ENCODE peak calls at places on chromosome 12, in eight cellular contexts. One of them, this sample, is unnamed.

GRCh38 chr12:6033546-6033945 is 88.5 kb upstream of the ANO2 start:
- DNase-seq in activated CD4-positive, alpha-beta T cell treated with anti-CD3 and anti-CD28 coated beads, Interleukin-2, amount 50 U/mL, for 24 hours: no peak
- DNase-seq in T-helper 9 cell: no peak
- DNase-seq in ureter: no peak
- DNase-seq in CD8-positive, alpha-beta T cell: no peak
- DNase-seq in esophagus squamous epithelium: no peak
- DNase-seq in NCI-H1694 treated with DMSO at 0.1 percent for 48 hours: no peak
- DNase-seq in GDM1: no peak
- DNase-seq in this sample: no peak

GRCh38 chr12:21675641-21676040 is 18.0 kb upstream of the LDHB start:
- DNase-seq in NCI-H1694 treated with DMSO at 0.1 percent for 48 hours: no peak
- DNase-seq in GDM1: no peak
- DNase-seq in activated CD4-positive, alpha-beta T cell treated with anti-CD3 and anti-CD28 coated beads, Interleukin-2, amount 50 U/mL, for 24 hours: no peak
- DNase-seq in esophagus squamous epithelium: no peak
- DNase-seq in ureter: no peak
- DNase-seq in T-helper 9 cell: no peak
- DNase-seq in CD8-positive, alpha-beta T cell: no peak
- DNase-seq in this sample: no peak

GRCh38 chr12:116310082-116310481 is 32.6 kb upstream of the MED13L start:
- DNase-seq in CD8-positive, alpha-beta T cell: no peak
- DNase-seq in NCI-H1694 treated with DMSO at 0.1 percent for 48 hours: no peak
- DNase-seq in T-helper 9 cell: no peak
- DNase-seq in esophagus squamous epithelium: no peak
- DNase-seq in GDM1: no peak
- DNase-seq in ureter: no peak
- DNase-seq in activated CD4-positive, alpha-beta T cell treated with anti-CD3 and anti-CD28 coated beads, Interleukin-2, amount 50 U/mL, for 24 hours: no peak
- DNase-seq in this sample: no peak

GRCh38 chr12:102673606-102674005 is 193.2 kb upstream of the IGF1 start:
- DNase-seq in CD8-positive, alpha-beta T cell: no peak
- DNase-seq in GDM1: no peak
- DNase-seq in esophagus squamous epithelium: no peak
- DNase-seq in NCI-H1694 treated with DMSO at 0.1 percent for 48 hours: no peak
- DNase-seq in ureter: no peak
- DNase-seq in T-helper 9 cell: no peak
- DNase-seq in activated CD4-positive, alpha-beta T cell treated with anti-CD3 and anti-CD28 coated beads, Interleukin-2, amount 50 U/mL, for 24 hours: no peak
- DNase-seq in this sample: no peak

GRCh38 chr12:54033980-54034783 is 1.3 kb downstream of the HOXC5 start:
- DNase-seq in GDM1: no peak
- DNase-seq in T-helper 9 cell: no peak
- DNase-seq in esophagus squamous epithelium: no peak
- DNase-seq in NCI-H1694 treated with DMSO at 0.1 percent for 48 hours: no peak
- DNase-seq in ureter: no peak
- DNase-seq in CD8-positive, alpha-beta T cell: no peak
- DNase-seq in activated CD4-positive, alpha-beta T cell treated with anti-CD3 and anti-CD28 coated beads, Interleukin-2, amount 50 U/mL, for 24 hours: no peak
- DNase-seq in this sample: peak

GRCh38 chr12:89525002-89525823 is 617 bp upstream of the GALNT4 start:
- DNase-seq in T-helper 9 cell: peak
- DNase-seq in ureter: peak
- DNase-seq in CD8-positive, alpha-beta T cell: peak
- DNase-seq in GDM1: no peak
- DNase-seq in NCI-H1694 treated with DMSO at 0.1 percent for 48 hours: no peak
- DNase-seq in activated CD4-positive, alpha-beta T cell treated with anti-CD3 and anti-CD28 coated beads, Interleukin-2, amount 50 U/mL, for 24 hours: peak
- DNase-seq in esophagus squamous epithelium: no peak
- DNase-seq in this sample: peak

GRCh38 chr12:1575287-1575798 is 19.0 kb downstream of the FBXL14 start:
- DNase-seq in activated CD4-positive, alpha-beta T cell treated with anti-CD3 and anti-CD28 coated beads, Interleukin-2, amount 50 U/mL, for 24 hours: no peak
- DNase-seq in NCI-H1694 treated with DMSO at 0.1 percent for 48 hours: no peak
- DNase-seq in esophagus squamous epithelium: no peak
- DNase-seq in GDM1: no peak
- DNase-seq in CD8-positive, alpha-beta T cell: no peak
- DNase-seq in ureter: no peak
- DNase-seq in T-helper 9 cell: no peak
- DNase-seq in this sample: no peak

GRCh38 chr12:66188584-66189475 is at the start of gene IRAK3:
- DNase-seq in ureter: peak
- DNase-seq in T-helper 9 cell: no peak
- DNase-seq in activated CD4-positive, alpha-beta T cell treated with anti-CD3 and anti-CD28 coated beads, Interleukin-2, amount 50 U/mL, for 24 hours: peak
- DNase-seq in CD8-positive, alpha-beta T cell: peak
- DNase-seq in NCI-H1694 treated with DMSO at 0.1 percent for 48 hours: no peak
- DNase-seq in esophagus squamous epithelium: peak
- DNase-seq in GDM1: peak
- DNase-seq in this sample: peak

This sample was measured in ecto neural progenitor cell.